ENCODE peak calls at places on chromosome 2, in five cellular contexts. P is suprapubic skin; Z is activated effector memory CD4-positive, alpha-beta T cell treated with Interleukin-2 at 50 U/mL for 16 hours; N is neural crest cell; M is fibroblast of lung. F is an unnamed sample.

GRCh38 chr2:241931976-241932894 is 62.7 kb downstream of the RTP5 start:
- DNase-seq in P (no peak), Z (no peak), N (no peak), M (no peak), F (no peak)

GRCh38 chr2:9686061-9686460 is 55.3 kb upstream of the YWHAQ start:
- DNase-seq in P (no peak), Z (no peak), N (no peak), M (no peak), F (no peak)

GRCh38 chr2:169095631-169096105 is 26.3 kb downstream of the DHRS9 start:
- DNase-seq in P (no peak), Z (no peak), N (no peak), M (peak; percentile 99), F (peak; percentile 93)

GRCh38 chr2:109135572-109136185 is 6.7 kb downstream of the SH3RF3 start:
- DNase-seq in P (no peak), Z (no peak), N (no peak), M (peak; percentile 25), F (no peak)

GRCh38 chr2:225177098-225177497 is 134.8 kb upstream of the DOCK10 start:
- DNase-seq in P (no peak), Z (no peak), N (no peak), M (peak; percentile 80), F (no peak)

GRCh38 chr2:46051103-46051502 is 246.1 kb upstream of the EPAS1 start:
- DNase-seq in P (no peak), Z (no peak), N (no peak), M (no peak), F (no peak)

GRCh38 chr2:53859354-53860159 is at the start of gene GPR75:
- DNase-seq in P (no peak), Z (no peak), N (no peak), M (peak; percentile 48), F (no peak)

GRCh38 chr2:27638709-27639108 is 9.9 kb downstream of the GPN1 start:
- DNase-seq in P (no peak), Z (no peak), N (no peak), M (peak; percentile 95), F (no peak)

GRCh38 chr2:25491966-25492532 is 150.3 kb upstream of the DNMT3A start:
- DNase-seq in P (no peak), Z (no peak), N (no peak), M (peak; percentile 82), F (no peak)

GRCh38 chr2:73451263-73451972 is 65.8 kb downstream of the ALMS1 start:
- DNase-seq in P (no peak), Z (no peak), N (no peak), M (no peak), F (no peak)

GRCh38 chr2:28681216-28681981 is 70.2 kb upstream of the PPP1CB start:
- DNase-seq in P (no peak), Z (peak; percentile 40), N (no peak), M (peak; percentile 79), F (peak; percentile 24)

GRCh38 chr2:66577331-66578041 is 142.6 kb downstream of the MEIS1 start:
- DNase-seq in P (no peak), Z (no peak), N (peak; percentile 20), M (no peak), F (no peak)

GRCh38 chr2:219765236-219765635 is 137.8 kb downstream of the SLC4A3 start:
- DNase-seq in P (no peak), Z (no peak), N (no peak), M (no peak), F (no peak)

GRCh38 chr2:29014811-29015414 is 33.8 kb downstream of the TOGARAM2 start:
- DNase-seq in P (no peak), Z (peak; percentile 75), N (no peak), M (peak; percentile 85), F (no peak)

GRCh38 chr2:122875091-122875651 is 1119.7 kb downstream of the TSN start:
- DNase-seq in P (no peak), Z (no peak), N (no peak), M (no peak), F (peak; percentile 76)

GRCh38 chr2:173184031-173185004 is 108.7 kb downstream of the MAP3K20 start:
- DNase-seq in P (peak; percentile 66), Z (no peak), N (no peak), M (peak; percentile 100), F (no peak)

GRCh38 chr2:240469747-240470146 is 34.3 kb downstream of the GPC1 start:
- DNase-seq in P (no peak), Z (no peak), N (no peak), M (no peak), F (no peak)